ENCODE peak calls at places on chromosomes 13 and 19, in eight cellular contexts. I, H, M, Y, W, Z, A and L are unnamed samples.

GRCh38 chr13:111548301-111548700 is 227.9 kb downstream of the TEX29 start:
- DNase-seq in I (no peak), H (no peak), M (no peak), Y (no peak), W (no peak), Z (no peak), A (no peak), L (no peak)

GRCh38 chr19:12052571-12053169 is at the start of gene ZNF878:
- DNase-seq in I (peak; percentile 95), H (peak; percentile 95), M (no peak), Y (peak; percentile 88), W (peak; percentile 97), Z (no peak), A (peak; percentile 93), L (peak; percentile 95)

GRCh38 chr13:71274923-71275593 is 591.9 kb downstream of the DACH1 start:
- DNase-seq in I (no peak), H (no peak), M (no peak), Y (no peak), W (no peak), Z (no peak), A (no peak), L (no peak)

GRCh38 chr13:27915301-27916207 is 4.2 kb upstream of the PDX1 start:
- DNase-seq in I (no peak), H (no peak), M (no peak), Y (no peak), W (peak; percentile 39), Z (no peak), A (no peak), L (no peak)

GRCh38 chr19:16117594-16118033 is 5.9 kb downstream of the RAB8A start:
- DNase-seq in I (no peak), H (no peak), M (no peak), Y (no peak), W (no peak), Z (no peak), A (peak; percentile 51), L (no peak)

GRCh38 chr19:824885-825284 is 2.8 kb upstream of the AZU1 start:
- DNase-seq in I (no peak), H (no peak), M (no peak), Y (no peak), W (no peak), Z (no peak), A (no peak), L (no peak)

GRCh38 chr19:31670931-31671330 is 321.7 kb upstream of the TSHZ3 start:
- DNase-seq in I (no peak), H (no peak), M (no peak), Y (no peak), W (no peak), Z (no peak), A (no peak), L (no peak)

GRCh38 chr13:77521595-77522367 is 13.7 kb upstream of the SCEL start:
- DNase-seq in I (no peak), H (peak; percentile 26), M (no peak), Y (no peak), W (no peak), Z (no peak), A (no peak), L (no peak)

GRCh38 chr13:21232196-21232595 is 55.7 kb downstream of the MRPL57 start:
- DNase-seq in I (no peak), H (no peak), M (no peak), Y (no peak), W (no peak), Z (no peak), A (no peak), L (peak; percentile 75)

GRCh38 chr19:51627491-51628138 is 2.6 kb downstream of the SIGLEC5 start:
- DNase-seq in I (peak; percentile 66), H (no peak), M (no peak), Y (no peak), W (no peak), Z (peak; percentile 44), A (no peak), L (no peak)

GRCh38 chr13:82674546-82674945 is 1207.7 kb downstream of the SLITRK1 start:
- DNase-seq in I (no peak), H (no peak), M (no peak), Y (no peak), W (no peak), Z (no peak), A (no peak), L (no peak)

GRCh38 chr13:96850538-96850937 is 143.7 kb downstream of the OXGR1 start:
- DNase-seq in I (no peak), H (no peak), M (no peak), Y (no peak), W (no peak), Z (no peak), A (no peak), L (no peak)

GRCh38 chr19:46601318-46602224 is at the start of gene CALM3:
- DNase-seq in I (no peak), H (no peak), M (no peak), Y (no peak), W (no peak), Z (peak; percentile 89), A (no peak), L (peak; percentile 75)

GRCh38 chr13:20400774-20401173 is 124.9 kb downstream of the CRYL1 start:
- DNase-seq in I (no peak), H (peak; percentile 3), M (no peak), Y (no peak), W (no peak), Z (peak; percentile 58), A (no peak), L (no peak)

GRCh38 chr19:17302391-17303166 is 646 bp downstream of the ABHD8 start:
- DNase-seq in I (no peak), H (no peak), M (no peak), Y (no peak), W (peak; percentile 73), Z (no peak), A (no peak), L (no peak)

GRCh38 chr19:12543855-12544254 is 7.4 kb downstream of the ZNF564 start:
- DNase-seq in I (no peak), H (no peak), M (no peak), Y (no peak), W (no peak), Z (no peak), A (no peak), L (no peak)

GRCh38 chr13:114015608-114016295 is 41.9 kb upstream of the C13orf46 start:
- DNase-seq in I (no peak), H (peak; percentile 64), M (no peak), Y (no peak), W (no peak), Z (no peak), A (peak; percentile 75), L (no peak)

GRCh38 chr19:47099576-47100050 is 14.0 kb downstream of the ZC3H4 start:
- DNase-seq in I (no peak), H (no peak), M (no peak), Y (no peak), W (no peak), Z (no peak), A (no peak), L (no peak)

GRCh38 chr13:57631607-57632275 is at the start of gene PCDH17:
- DNase-seq in I (no peak), H (peak; percentile 34), M (no peak), Y (peak; percentile 50), W (peak; percentile 76), Z (no peak), A (peak; percentile 7), L (no peak)

GRCh38 chr19:13846533-13847032 is 30.4 kb upstream of the NANOS3 start:
- DNase-seq in I (peak; percentile 95), H (peak; percentile 88), M (peak; percentile 90), Y (peak; percentile 85), W (peak; percentile 83), Z (no peak), A (peak; percentile 93), L (peak; percentile 93)
- TF ChIP-seq POLR2A in I (no peak), H (no peak), M (no peak), Y (no peak), W (no peak), Z (no peak), A (peak; percentile 30), L (no peak)

GRCh38 chr13:33676700-33677048 is 141.3 kb upstream of the RFC3 start:
- DNase-seq in I (no peak), H (peak; percentile 64), M (no peak), Y (peak; percentile 55), W (no peak), Z (no peak), A (peak; percentile 58), L (peak; percentile 70)
- H3K27ac ChIP-seq in I (peak overlapping the region; percentile 8), H (peak overlapping the region; percentile 90), M (no peak overlapping the region), Y (peak overlapping the region; percentile 59), W (no peak overlapping the region), Z (peak overlapping the region; percentile 5), A (peak overlapping the region; percentile 72), L (peak overlapping the region; percentile 35)

GRCh38 chr19:35123573-35123972 is 8.0 kb downstream of the FXYD3 start:
- DNase-seq in I (no peak), H (peak; percentile 90), M (no peak), Y (no peak), W (no peak), Z (no peak), A (peak; percentile 71), L (peak; percentile 85)
- TF ChIP-seq POLR2AphosphoS5 in I (peak; percentile 81), H (peak; percentile 17), M (no peak), Y (peak; percentile 33), W (no peak), Z (no peak), A (peak; percentile 58), L (no peak)

GRCh38 chr19:3120611-3121231 is 15.1 kb upstream of the GNA15 start:
- DNase-seq in I (no peak), H (no peak), M (no peak), Y (no peak), W (no peak), Z (no peak), A (no peak), L (no peak)

GRCh38 chr19:3119782-3120380 is 16.0 kb upstream of the GNA15 start:
- DNase-seq in I (no peak), H (no peak), M (no peak), Y (no peak), W (no peak), Z (no peak), A (no peak), L (no peak)

GRCh38 chr19:3118232-3119070 is 17.4 kb upstream of the GNA15 start:
- DNase-seq in I (no peak), H (no peak), M (no peak), Y (no peak), W (no peak), Z (no peak), A (no peak), L (no peak)

GRCh38 chr19:3117746-3118145 is 18.1 kb upstream of the GNA15 start:
- DNase-seq in I (no peak), H (no peak), M (no peak), Y (no peak), W (no peak), Z (no peak), A (no peak), L (no peak)

DNA sequence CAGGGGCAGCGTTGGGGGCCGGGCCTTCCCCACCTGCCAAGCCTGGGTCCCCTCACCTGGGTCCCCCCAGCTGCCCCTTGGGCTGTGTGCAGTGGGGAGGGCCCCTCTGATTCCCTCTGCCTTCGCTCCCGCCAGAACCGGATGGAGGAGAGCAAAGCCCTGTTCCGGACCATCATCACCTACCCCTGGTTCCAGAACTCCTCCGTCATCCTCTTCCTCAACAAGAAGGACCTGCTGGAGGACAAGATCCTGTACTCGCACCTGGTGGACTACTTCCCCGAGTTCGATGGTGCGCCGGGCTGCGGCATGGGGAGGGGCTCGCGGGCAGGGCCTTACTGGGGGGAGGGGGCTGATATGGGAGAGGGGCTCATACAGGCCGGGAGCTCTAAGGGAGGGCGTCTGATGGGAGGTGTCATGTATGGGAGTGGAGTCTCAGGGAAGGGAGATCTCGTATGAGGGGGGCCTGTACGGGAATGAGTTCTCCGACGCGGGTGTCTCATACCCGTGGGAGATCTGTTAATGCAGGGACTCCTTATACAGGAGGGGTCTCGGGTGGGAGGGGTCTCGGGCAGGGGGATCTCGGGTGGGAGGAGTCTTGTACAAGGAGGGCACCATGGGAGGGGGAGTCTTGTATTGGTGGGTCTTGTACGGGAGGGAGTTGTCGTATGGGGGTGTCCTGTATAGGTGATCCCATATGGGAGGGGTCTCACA is 16.6 kb upstream of the GNA15 start:
- DNase-seq in I (no peak), H (no peak), M (no peak), Y (no peak), W (no peak), Z (no peak), A (no peak), L (no peak)
- TF ChIP-seq POLR2A in I (no peak), H (no peak), M (no peak), Y (no peak), W (no peak), Z (no peak), A (no peak), L (no peak)